ENCODE peak calls at places on chromosome 14, in four cellular contexts. M is HCT116, E is GM23338, U is neural progenitor cell. X is an unnamed sample. For H3K79me2, the result is how much of the 10 kb centered on the place peaks cover.

GRCh38 chr14:63854330-63854729 is 1.5 kb downstream of the SYNE2 start:
- DNase-seq in M (no peak), E (no peak), U (peak), X (no peak)

GRCh38 chr14:95381726-95382125 is 62.0 kb upstream of the CLMN start:
- DNase-seq in M (no peak), E (no peak), U (no peak), X (no peak)

GRCh38 chr14:22412936-22413411 is 176.1 kb downstream of the DAD1 start:
- DNase-seq in M (no peak), E (no peak), U (peak), X (no peak)

GRCh38 chr14:62939970-62940369 is 105.3 kb downstream of the KCNH5 start:
- DNase-seq in M (no peak), E (no peak), U (no peak), X (no peak)

GRCh38 chr14:30243805-30244204 is 315.2 kb upstream of the G2E3 start:
- DNase-seq in M (no peak), E (no peak), U (no peak), X (no peak)

GRCh38 chr14:34781242-34781641 is 66.8 kb upstream of the CFL2 start:
- DNase-seq in M (no peak), E (no peak), U (no peak), X (no peak)

GRCh38 chr14:99519931-99520421 is 38.8 kb downstream of the CCNK start:
- DNase-seq in M (no peak), E (no peak), U (no peak), X (no peak)

GRCh38 chr14:105474478-105475268 is at the start of gene CRIP2:
- DNase-seq in M (no peak), E (peak), U (peak), X (no peak)

GRCh38 chr14:35535794-35536112 is 1.8 kb downstream of the INSM2 start:
- DNase-seq in M (no peak), E (no peak), U (no peak), X (no peak)

GRCh38 chr14:64191756-64192155 is 102.4 kb downstream of the ESR2 start:
- DNase-seq in M (no peak), E (no peak), U (no peak), X (no peak)

GRCh38 chr14:101331141-101331525 is 230.2 kb upstream of the DIO3 start:
- DNase-seq in M (no peak), E (no peak), U (no peak), X (no peak)

GRCh38 chr14:82075566-82075965 is 541.9 kb upstream of the SEL1L start:
- DNase-seq in M (no peak), E (peak), U (peak), X (peak)

GRCh38 chr14:33435911-33436310 is 497.2 kb downstream of the NPAS3 start:
- DNase-seq in M (no peak), E (no peak), U (no peak), X (no peak)

GRCh38 chr14:100132903-100133510 is 26.4 kb downstream of the DEGS2 start:
- DNase-seq in M (no peak), E (no peak), U (no peak), X (no peak)

GRCh38 chr14:62546862-62547474 is 498.3 kb downstream of the KCNH5 start:
- DNase-seq in M (no peak), E (no peak), U (no peak), X (no peak)

GRCh38 chr14:87483651-87484260 is 509.2 kb downstream of the GALC start:
- DNase-seq in M (no peak), E (no peak), U (no peak), X (no peak)

GRCh38 chr14:89027097-89027740 is 202.8 kb downstream of the TTC8 start:
- DNase-seq in M (peak), E (peak), U (peak), X (peak)

GRCh38 chr14:65686761-65687160 is 274.2 kb downstream of the FUT8 start:
- DNase-seq in M (no peak), E (peak), U (no peak), X (no peak)

GRCh38 chr14:71005076-71005475 is 97.8 kb downstream of the PCNX1 start:
- DNase-seq in M (no peak), E (no peak), U (no peak), X (no peak)

GRCh38 chr14:31898835-31899528 is 178.1 kb upstream of the ARHGAP5 start:
- DNase-seq in M (no peak), E (no peak), U (no peak), X (no peak)

GRCh38 chr14:68165274-68165843 is 345.8 kb downstream of the RAD51B start:
- DNase-seq in M (no peak), E (no peak), U (no peak), X (no peak)

GRCh38 chr14:105204206-105204930 is 23.3 kb upstream of the NUDT14 start:
- DNase-seq in M (no peak), E (no peak), U (no peak), X (no peak)

GRCh38 chr14:68047910-68048309 is 228.3 kb downstream of the RAD51B start:
- DNase-seq in M (no peak), E (no peak), U (no peak), X (no peak)

GRCh38 chr14:100654814-100655795 is 67.9 kb upstream of the BEGAIN start:
- DNase-seq in M (no peak), E (peak), U (peak), X (no peak)

GRCh38 chr14:20732477-20732876 is 13.2 kb upstream of the EDDM3A start:
- DNase-seq in M (no peak), E (peak), U (no peak), X (no peak)

GRCh38 chr14:67319142-67319541 is 40.5 kb downstream of the ATP6V1D start:
- DNase-seq in M (no peak), E (no peak), U (no peak), X (no peak)

GRCh38 chr14:60573943-60574496 is 65.1 kb downstream of the SIX6 start:
- DNase-seq in M (no peak), E (peak), U (no peak), X (no peak)

GRCh38 chr14:100386121-100386520 is 63.0 kb downstream of the SLC25A47 start:
- DNase-seq in M (no peak), E (no peak), U (no peak), X (no peak)

GRCh38 chr14:34693228-34693939 is 21.0 kb downstream of the CFL2 start:
- DNase-seq in M (peak), E (peak), U (peak), X (peak)

GRCh38 chr14:89060191-89060590 is 235.7 kb downstream of the TTC8 start:
- DNase-seq in M (no peak), E (no peak), U (no peak), X (no peak)

GRCh38 chr14:35534884-35535793 is 1.2 kb downstream of the INSM2 start:
- DNase-seq in M (no peak), E (peak), U (peak), X (peak)

GRCh38 chr14:55297611-55298323 is 26.5 kb downstream of the FBXO34 start:
- DNase-seq in M (no peak), E (peak), U (no peak), X (peak)

GRCh38 chr14:23457587-23458445 is 11.7 kb upstream of the NGDN start:
- DNase-seq in M (no peak), E (no peak), U (no peak), X (no peak)

GRCh38 chr14:93023802-93024434 is 91.8 kb downstream of the ITPK1 start:
- DNase-seq in M (no peak), E (no peak), U (no peak), X (no peak)

GRCh38 chr14:39232554-39233415 is 930 bp upstream of the MIA2 start:
- DNase-seq in M (no peak), E (no peak), U (no peak), X (no peak)

GRCh38 chr14:106883218-106883692 is 1356.9 kb downstream of the TMEM121 start:
- DNase-seq in M (no peak), E (peak), U (no peak), X (peak)

GRCh38 chr14:100453930-100454329 is 130.8 kb downstream of the SLC25A47 start:
- DNase-seq in M (no peak), E (peak), U (no peak), X (no peak)

GRCh38 chr14:68636597-68636996 is 156.3 kb downstream of the ZFP36L1 start:
- DNase-seq in M (no peak), E (no peak), U (no peak), X (no peak)

GRCh38 chr14:30227871-30228270 is 300.2 kb upstream of the PRKD1 start:
- DNase-seq in M (no peak), E (no peak), U (no peak), X (no peak)

GRCh38 chr14:80586116-80586515 is 355.4 kb downstream of the CEP128 start:
- DNase-seq in M (no peak), E (no peak), U (peak), X (no peak)
- TF ChIP-seq CTCF in M (no peak), E (peak), U (no peak), X (no peak)

GRCh38 chr14:52937869-52938268 is 13.0 kb downstream of the FERMT2 start:
- DNase-seq in M (no peak), E (no peak), U (no peak), X (no peak)
- H3K79me2 ChIP-seq in M (under half), E (half or more), U (half or more), X (under half)

GRCh38 chr14:37197421-37198272 is at the start of gene MIPOL1:
- DNase-seq in M (peak), E (peak), U (peak), X (no peak)
- TF ChIP-seq EZH2phosphoT487 in M (no peak), E (no peak), U (no peak), X (no peak)

GRCh38 chr14:54172114-54172513 is 215.5 kb upstream of the BMP4 start:
- DNase-seq in M (no peak), E (no peak), U (no peak), X (no peak)

GRCh38 chr14:54174437-54174836 is 217.8 kb upstream of the BMP4 start:
- DNase-seq in M (no peak), E (no peak), U (no peak), X (no peak)

GRCh38 chr14:54172562-54172961 is 215.9 kb upstream of the BMP4 start:
- DNase-seq in M (no peak), E (no peak), U (no peak), X (no peak)

GRCh38 chr14:54175298-54175942 is 218.8 kb upstream of the BMP4 start:
- DNase-seq in M (peak), E (peak), U (peak), X (peak)

DNA sequence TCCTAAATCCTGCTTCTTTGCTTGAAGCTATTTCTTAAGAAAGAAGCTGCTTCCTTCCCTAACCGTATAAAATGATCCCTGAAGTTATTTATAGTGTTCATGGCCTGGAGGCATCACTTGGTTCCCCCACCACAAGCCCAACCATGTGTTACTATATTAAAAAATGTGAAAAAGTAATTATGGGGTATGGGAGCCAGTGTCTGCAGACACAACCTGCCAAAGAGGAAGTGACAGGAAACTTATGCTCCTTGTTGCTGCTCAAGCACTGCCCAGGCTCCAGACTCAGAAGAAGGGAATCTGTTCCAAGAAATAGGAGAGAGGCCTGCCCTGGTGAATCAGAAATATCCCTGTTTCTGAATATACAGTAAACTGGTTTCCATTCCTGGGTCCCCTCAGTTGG is 217.2 kb upstream of the BMP4 start:
- DNase-seq in M (no peak), E (no peak), U (no peak), X (no peak)
- TF ChIP-seq CTCF in M (no peak), E (no peak), U (no peak), X (no peak)

DNA sequence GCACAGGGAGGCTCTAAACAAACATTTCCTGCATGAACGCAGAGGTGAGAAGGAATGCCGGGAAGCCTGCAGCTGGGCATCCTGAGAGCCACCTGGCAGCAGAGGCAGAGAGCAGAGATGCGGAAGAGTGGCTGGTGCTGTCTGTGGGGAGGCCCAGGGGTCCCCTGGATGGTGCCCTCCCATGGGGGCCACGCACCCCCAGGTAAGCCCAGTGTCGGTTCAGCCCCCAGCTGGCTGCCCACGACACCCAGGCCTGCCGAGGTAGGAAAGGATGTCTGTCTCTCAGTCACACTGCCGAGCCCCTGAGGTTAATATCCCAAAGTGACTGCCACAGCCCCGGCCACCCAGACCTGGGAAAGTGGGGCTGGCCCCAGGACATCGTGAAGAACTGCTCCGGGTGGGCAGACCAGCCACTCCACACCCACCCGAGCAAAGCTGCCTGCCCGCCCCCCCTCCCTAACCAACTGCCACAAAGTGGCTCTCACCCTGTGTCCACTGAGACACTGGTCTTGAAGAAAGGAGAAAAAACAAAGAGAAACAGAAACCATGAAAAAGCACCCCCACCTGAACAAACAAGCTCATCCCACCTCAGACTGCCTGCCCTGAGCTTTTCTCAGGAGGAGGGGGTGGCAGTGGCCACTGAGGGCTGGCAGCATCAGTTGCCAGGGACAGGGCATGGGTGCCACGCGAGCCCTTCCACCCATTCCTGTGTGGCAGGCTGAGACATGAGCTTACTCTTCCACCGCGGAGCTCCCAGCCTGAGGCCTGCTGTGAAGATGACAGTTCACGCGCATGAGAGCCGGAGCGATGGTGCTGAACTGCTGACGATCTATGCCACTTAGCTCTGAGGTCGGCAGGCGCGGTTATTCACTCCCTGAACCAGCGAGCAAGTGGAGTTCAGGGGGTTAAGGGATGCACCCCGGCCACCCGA is 40.8 kb downstream of the CCDC88C start:
- DNase-seq in M (no peak), E (no peak), U (no peak), X (peak)
- H3K79me2 ChIP-seq in M (under half), E (half or more), U (half or more), X (half or more)